ENCODE peak calls at places on chromosomes 12 and 14, in six cellular contexts. P is PC-3, J is fibroblast of mammary gland, K is right lobe of liver, S is WTC11, C is HL-60. N is an unnamed sample.

GRCh38 chr14:80751285-80751684 is 190.3 kb downstream of the CEP128 start:
- DNase-seq in P (no peak), J (no peak), K (no peak), S (no peak), C (no peak), N (no peak)

GRCh38 chr14:29926701-29927595 is 699 bp downstream of the PRKD1 start:
- DNase-seq in P (peak), J (peak), K (peak), S (peak), C (peak), N (peak)

GRCh38 chr12:131720921-131721320 is 10.0 kb downstream of the SFSWAP start:
- DNase-seq in P (no peak), J (peak), K (no peak), S (no peak), C (no peak), N (no peak)

GRCh38 chr12:53102883-53103807 is at the start of gene SOAT2:
- DNase-seq in P (no peak), J (no peak), K (no peak), S (no peak), C (peak), N (no peak)

GRCh38 chr14:52473557-52473956 is 78.7 kb downstream of the TXNDC16 start:
- DNase-seq in P (peak), J (peak), K (no peak), S (no peak), C (no peak), N (peak)

GRCh38 chr12:5716991-5717390 is 228.1 kb downstream of the ANO2 start:
- DNase-seq in P (no peak), J (no peak), K (no peak), S (no peak), C (no peak), N (no peak)

GRCh38 chr14:66509874-66510273 is 1.9 kb downstream of the GPHN start:
- DNase-seq in P (no peak), J (peak), K (no peak), S (no peak), C (no peak), N (no peak)

GRCh38 chr14:80202888-80203562 is 8.3 kb downstream of the DIO2 start:
- DNase-seq in P (peak), J (peak), K (no peak), S (peak), C (peak), N (peak)

GRCh38 chr12:68776976-68777610 is 30.9 kb upstream of the MDM2 start:
- DNase-seq in P (no peak), J (no peak), K (no peak), S (no peak), C (no peak), N (no peak)

GRCh38 chr14:100132161-100132902 is 27.1 kb downstream of the DEGS2 start:
- DNase-seq in P (no peak), J (peak), K (no peak), S (no peak), C (no peak), N (no peak)

GRCh38 chr14:70237710-70238109 is 49.0 kb upstream of the SLC8A3 start:
- DNase-seq in P (no peak), J (no peak), K (no peak), S (no peak), C (no peak), N (no peak)

GRCh38 chr12:77377116-77377515 is 311.7 kb upstream of the E2F7 start:
- DNase-seq in P (no peak), J (peak), K (no peak), S (no peak), C (no peak), N (no peak)

GRCh38 chr14:58138065-58138718 is 13.8 kb downstream of the ARMH4 start:
- DNase-seq in P (no peak), J (no peak), K (no peak), S (no peak), C (peak), N (no peak)

GRCh38 chr14:21860172-21860571 is 186.6 kb upstream of the OR4E1 start:
- DNase-seq in P (peak), J (peak), K (no peak), S (peak), C (peak), N (peak)

GRCh38 chr14:83300454-83301064 is 1766.9 kb upstream of the SEL1L start:
- DNase-seq in P (peak), J (peak), K (no peak), S (no peak), C (peak), N (peak)

GRCh38 chr14:61178226-61179060 is 102.7 kb downstream of the TMEM30B start:
- DNase-seq in P (peak), J (peak), K (no peak), S (no peak), C (no peak), N (no peak)

GRCh38 chr12:122080149-122081107 is 1.9 kb downstream of the MLXIP start:
- DNase-seq in P (peak), J (peak), K (peak), S (no peak), C (peak), N (no peak)

GRCh38 chr12:32470936-32471335 is 71.6 kb downstream of the FGD4 start:
- DNase-seq in P (no peak), J (no peak), K (no peak), S (no peak), C (no peak), N (no peak)

GRCh38 chr12:95796225-95796981 is 5.8 kb upstream of the NTN4 start:
- DNase-seq in P (peak), J (no peak), K (peak), S (no peak), C (no peak), N (no peak)

GRCh38 chr12:40137252-40137651 is 31.4 kb upstream of the SLC2A13 start:
- DNase-seq in P (no peak), J (peak), K (no peak), S (no peak), C (peak), N (no peak)

GRCh38 chr12:1886396-1887008 is 31.9 kb downstream of the CACNA2D4 start:
- DNase-seq in P (no peak), J (no peak), K (no peak), S (no peak), C (no peak), N (peak)

GRCh38 chr12:57470286-57470969 is 9.2 kb downstream of the ARHGAP9 start:
- DNase-seq in P (no peak), J (no peak), K (no peak), S (no peak), C (no peak), N (no peak)

GRCh38 chr14:89206426-89206825 is 210.6 kb downstream of the FOXN3 start:
- DNase-seq in P (no peak), J (no peak), K (no peak), S (no peak), C (no peak), N (no peak)

GRCh38 chr14:95200404-95200803 is 43.1 kb upstream of the DICER1 start:
- DNase-seq in P (no peak), J (no peak), K (no peak), S (no peak), C (no peak), N (no peak)

GRCh38 chr14:45716506-45716905 is 463.5 kb upstream of the MIS18BP1 start:
- DNase-seq in P (peak), J (peak), K (no peak), S (no peak), C (no peak), N (no peak)

GRCh38 chr12:65164774-65165173 is 4.6 kb upstream of the LEMD3 start:
- DNase-seq in P (no peak), J (peak), K (no peak), S (no peak), C (no peak), N (no peak)

GRCh38 chr12:109385339-109386078 is 37.8 kb downstream of the MYO1H start:
- DNase-seq in P (peak), J (peak), K (no peak), S (no peak), C (no peak), N (peak)

GRCh38 chr12:57898308-57898970 is 42.9 kb upstream of the ATP23 start:
- DNase-seq in P (no peak), J (no peak), K (no peak), S (no peak), C (peak), N (no peak)

GRCh38 chr12:1122803-1123202 is 131.8 kb downstream of the ERC1 start:
- DNase-seq in P (no peak), J (no peak), K (no peak), S (no peak), C (peak), N (no peak)

GRCh38 chr12:46461907-46462605 is 89.5 kb upstream of the SLC38A2 start:
- DNase-seq in P (no peak), J (no peak), K (no peak), S (no peak), C (no peak), N (no peak)

GRCh38 chr14:68815288-68816182 is 22.7 kb upstream of the ZFP36L1 start:
- DNase-seq in P (no peak), J (no peak), K (peak), S (no peak), C (no peak), N (peak)

GRCh38 chr12:11839093-11839641 is 189.7 kb downstream of the ETV6 start:
- DNase-seq in P (peak), J (peak), K (no peak), S (no peak), C (peak), N (no peak)

GRCh38 chr14:65075628-65076325 is 26.5 kb downstream of the MAX start:
- DNase-seq in P (no peak), J (no peak), K (peak), S (no peak), C (peak), N (no peak)

GRCh38 chr12:47277071-47277408 is 197.3 kb upstream of the AMIGO2 start:
- DNase-seq in P (no peak), J (no peak), K (no peak), S (no peak), C (no peak), N (no peak)

GRCh38 chr12:26798013-26798412 is 35.0 kb downstream of the ITPR2 start:
- DNase-seq in P (no peak), J (peak), K (no peak), S (no peak), C (no peak), N (peak)

GRCh38 chr14:94180655-94181271 is 6.6 kb downstream of the PPP4R4 start:
- DNase-seq in P (peak), J (peak), K (no peak), S (no peak), C (no peak), N (peak)
- TF ChIP-seq CTCF in P (peak), J (peak), K (peak), S (no peak), C (peak), N (peak)

DNA sequence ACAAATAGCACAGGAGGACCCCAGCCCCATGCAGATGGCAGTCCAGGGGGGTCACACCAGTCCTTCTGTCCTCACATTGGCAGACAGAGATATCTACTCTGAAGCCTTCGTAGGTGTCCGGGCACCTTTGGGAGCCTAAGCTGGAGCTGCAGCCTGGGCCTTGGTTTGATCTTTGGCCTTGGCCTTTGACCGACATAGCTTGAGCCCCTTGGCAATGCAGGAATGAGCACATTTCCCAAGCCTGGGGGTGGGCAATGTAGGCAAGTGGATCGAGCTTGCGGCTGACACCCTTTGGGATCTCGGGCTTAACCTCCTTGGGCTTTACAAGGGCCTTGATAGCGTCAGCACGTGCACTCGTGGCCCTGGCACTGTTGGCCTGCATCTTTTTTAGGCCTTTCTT is 6.4 kb downstream of the COQ5 start:
- DNase-seq in P (no peak), J (no peak), K (no peak), S (no peak), C (no peak), N (no peak)
- TF ChIP-seq CTCF in P (no peak), J (no peak), K (no peak), S (no peak), C (no peak), N (no peak)

DNA sequence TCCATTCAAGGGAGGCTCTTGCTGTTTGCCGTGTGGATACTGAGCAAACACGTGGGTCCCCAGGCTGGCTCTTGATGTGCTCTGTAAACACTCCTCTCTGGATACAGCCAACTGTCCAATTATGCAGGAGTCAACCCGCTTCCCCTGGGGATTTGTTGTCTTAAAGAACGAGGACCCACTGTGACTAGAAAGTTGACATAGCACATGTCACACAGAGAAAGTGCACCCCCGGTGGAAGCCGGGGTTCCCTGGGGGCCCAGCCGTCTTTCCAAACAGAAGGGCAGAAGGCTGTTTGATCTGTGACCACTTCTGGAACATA is 75.9 kb upstream of the CEP83 start:
- DNase-seq in P (no peak), J (no peak), K (peak), S (no peak), C (no peak), N (no peak)
- TF ChIP-seq CTCF in P (no peak), J (no peak), K (no peak), S (no peak), C (no peak), N (no peak)

GRCh38 chr12:110689601-110690430 is 901 bp upstream of the HVCN1 start:
- DNase-seq in P (no peak), J (peak), K (peak), S (no peak), C (peak), N (peak)
- TF ChIP-seq CTCF in P (no peak), J (no peak), K (no peak), S (no peak), C (no peak), N (no peak)

GRCh38 chr12:107017042-107017441 is 30.1 kb upstream of the MTERF2 start:
- DNase-seq in P (no peak), J (no peak), K (no peak), S (no peak), C (no peak), N (no peak)

GRCh38 chr12:107012736-107013425 is 25.9 kb upstream of the MTERF2 start:
- DNase-seq in P (no peak), J (no peak), K (no peak), S (no peak), C (no peak), N (no peak)

GRCh38 chr12:107019546-107019945 is 32.6 kb upstream of the MTERF2 start:
- DNase-seq in P (no peak), J (no peak), K (no peak), S (no peak), C (no peak), N (no peak)

GRCh38 chr12:107011519-107011918 is 24.6 kb upstream of the MTERF2 start:
- DNase-seq in P (no peak), J (no peak), K (no peak), S (no peak), C (no peak), N (no peak)

GRCh38 chr12:107014050-107014449 is 27.1 kb upstream of the MTERF2 start:
- DNase-seq in P (peak), J (no peak), K (no peak), S (no peak), C (no peak), N (no peak)
- TF ChIP-seq CTCF in P (peak), J (no peak), K (peak), S (no peak), C (no peak), N (no peak)

DNA sequence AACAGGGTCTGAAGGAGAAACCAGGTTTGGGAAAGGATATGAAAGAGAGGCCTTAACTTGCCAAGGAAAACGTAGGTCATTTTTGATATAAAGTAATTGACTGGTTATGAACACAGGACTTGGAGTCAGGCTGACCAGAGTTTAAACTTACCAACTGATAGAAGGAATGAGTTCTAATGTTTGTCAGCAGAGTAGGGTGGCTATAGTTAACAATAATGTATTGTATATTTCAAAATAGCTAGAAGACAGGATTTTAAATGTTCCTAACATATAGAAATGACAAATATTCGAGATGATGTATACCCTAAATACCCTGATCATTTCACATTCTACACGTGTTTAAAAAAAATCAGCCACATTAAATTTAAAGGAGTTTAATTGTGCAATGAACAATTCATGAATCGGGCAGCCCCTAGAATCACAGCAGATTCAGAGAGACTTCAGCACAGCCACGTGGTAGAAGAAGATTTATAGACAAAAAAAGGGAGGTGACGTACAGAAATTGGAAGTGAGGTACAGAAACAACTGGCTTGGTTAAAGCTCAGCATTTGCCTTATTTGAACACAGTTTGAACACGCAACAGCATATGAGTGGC is 52.5 kb upstream of the PLEKHG7 start:
- DNase-seq in P (no peak), J (no peak), K (no peak), S (no peak), C (no peak), N (no peak)
- TF ChIP-seq CTCF in P (peak), J (no peak), K (no peak), S (no peak), C (no peak), N (no peak)

GRCh38 chr14:77707355-77707723 is 484 bp downstream of the ALKBH1 start:
- DNase-seq in P (peak), J (peak), K (peak), S (no peak), C (peak), N (peak)
- TF ChIP-seq CTCF in P (peak), J (peak), K (no peak), S (no peak), C (no peak), N (no peak)

GRCh38 chr12:23450810-23451209 is 498.7 kb downstream of the SOX5 start:
- DNase-seq in P (no peak), J (no peak), K (no peak), S (no peak), C (no peak), N (no peak)

GRCh38 chr12:23458640-23459039 is 490.8 kb downstream of the SOX5 start:
- DNase-seq in P (no peak), J (no peak), K (no peak), S (no peak), C (no peak), N (no peak)

GRCh38 chr12:23455283-23455682 is 494.2 kb downstream of the SOX5 start:
- DNase-seq in P (no peak), J (no peak), K (no peak), S (no peak), C (no peak), N (no peak)
- TF ChIP-seq CTCF in P (no peak), J (no peak), K (no peak), S (no peak), C (no peak), N (no peak)

N was measured in GM13976.